ENCODE peak calls at places on chromosomes 13 and 19, in ten cellular contexts. M is NCI-H460; C is T1000; L is posterior cingulate gyrus; D is stimulated activated CD4-positive, alpha-beta T cell treated with anti-CD3 and anti-CD28 coated beads, Interleukin-1b, Interleukin-23, amount 100 ng/mL, for 48 hours; B is pulmonary artery endothelial cell; O is CD4-positive, alpha-beta memory T cell; A is PC-3; V is NCI-H1105; Y is kidney glomerular epithelial cell. J is an unnamed sample.

GRCh38 chr19:15320118-15320517 is 12.2 kb downstream of the BRD4 start:
- DNase-seq in B (no peak), V (no peak), O (no peak), Y (no peak), D (no peak), A (no peak), M (no peak), L (no peak), C (no peak), J (no peak)

GRCh38 chr13:73767747-73768315 is 366.4 kb downstream of the KLF12 start:
- DNase-seq in C (no peak), A (peak), V (no peak), Y (no peak), D (peak), L (no peak), M (no peak), B (no peak), O (peak), J (peak)

GRCh38 chr19:17988161-17988560 is 19.8 kb upstream of the ARRDC2 start:
- DNase-seq in M (no peak), D (no peak), L (no peak), O (no peak), B (no peak), A (no peak), V (no peak), Y (no peak), C (no peak), J (no peak)

GRCh38 chr13:113137656-113138292 is 15.2 kb downstream of the F10 start:
- DNase-seq in M (no peak), L (no peak), B (no peak), Y (no peak), O (no peak), C (no peak), V (no peak), A (no peak), D (no peak), J (no peak)

GRCh38 chr19:16581971-16582343 is 9.7 kb upstream of the SLC35E1 start:
- DNase-seq in V (no peak), A (no peak), M (no peak), B (no peak), C (no peak), O (no peak), D (no peak), L (no peak), Y (no peak), J (no peak)

GRCh38 chr13:109990296-109990695 is 203.9 kb upstream of the IRS2 start:
- DNase-seq in O (no peak), D (no peak), A (no peak), V (no peak), L (no peak), M (no peak), C (no peak), B (no peak), Y (no peak), J (no peak)

GRCh38 chr19:49831592-49831991 is 13.5 kb downstream of the MED25 start:
- DNase-seq in Y (no peak), B (no peak), C (no peak), V (no peak), A (no peak), O (no peak), L (no peak), M (no peak), D (no peak), J (no peak)

GRCh38 chr13:80337706-80338105 is 3.2 kb downstream of the SPRY2 start:
- DNase-seq in D (no peak), B (no peak), V (no peak), L (no peak), O (no peak), A (no peak), M (no peak), C (no peak), Y (peak), J (no peak)

GRCh38 chr13:107977175-107977574 is 238.2 kb downstream of the LIG4 start:
- DNase-seq in L (no peak), D (no peak), B (no peak), A (no peak), M (no peak), V (peak), Y (no peak), O (no peak), C (no peak), J (no peak)

GRCh38 chr13:30020726-30021312 is 170.4 kb upstream of the UBL3 start:
- DNase-seq in M (no peak), Y (no peak), L (no peak), C (no peak), D (no peak), V (no peak), B (no peak), A (peak), O (no peak), J (no peak)

GRCh38 chr13:62643007-62643483 is 1227.4 kb upstream of the PCDH20 start:
- DNase-seq in B (no peak), A (peak), M (peak), C (peak), D (peak), O (no peak), L (no peak), V (no peak), Y (no peak), J (no peak)

GRCh38 chr19:55225415-55225958 is 3.1 kb downstream of the TMEM86B start:
- DNase-seq in A (no peak), Y (no peak), B (no peak), D (no peak), V (no peak), O (no peak), M (no peak), C (no peak), L (no peak), J (no peak)

GRCh38 chr19:6239401-6239844 is 40.4 kb downstream of the MLLT1 start:
- DNase-seq in A (peak), C (no peak), O (no peak), L (no peak), V (no peak), B (no peak), Y (no peak), D (no peak), M (no peak), J (peak)

GRCh38 chr13:27665333-27665732 is 43.6 kb downstream of the POLR1D start:
- DNase-seq in L (no peak), V (no peak), D (no peak), A (peak), Y (no peak), M (no peak), B (no peak), C (no peak), O (no peak), J (no peak)

GRCh38 chr19:42075364-42075615 is 676 bp upstream of the ZNF574 start:
- DNase-seq in B (no peak), L (no peak), O (no peak), Y (peak), M (no peak), C (no peak), D (no peak), V (no peak), A (no peak), J (no peak)

GRCh38 chr13:33639640-33640080 is 178.3 kb upstream of the RFC3 start:
- DNase-seq in C (no peak), D (peak), Y (no peak), A (peak), O (no peak), V (no peak), L (no peak), M (no peak), B (no peak), J (no peak)

GRCh38 chr13:51950722-51951121 is 60.5 kb downstream of the ATP7B start:
- DNase-seq in C (no peak), O (peak), M (no peak), V (no peak), L (no peak), A (no peak), Y (no peak), B (peak), D (peak), J (no peak)

GRCh38 chr19:11142528-11143171 is 12.9 kb downstream of the SPC24 start:
- DNase-seq in O (no peak), L (peak), A (peak), Y (peak), C (peak), V (no peak), D (no peak), B (peak), M (peak), J (peak)

GRCh38 chr13:99955747-99956472 is 15.7 kb downstream of the ZIC5 start:
- DNase-seq in C (no peak), B (no peak), M (no peak), A (no peak), O (no peak), Y (no peak), L (no peak), V (no peak), D (no peak), J (no peak)

GRCh38 chr13:24203726-24204295 is 43.3 kb downstream of the SPATA13 start:
- DNase-seq in M (no peak), C (no peak), A (peak), V (no peak), L (no peak), B (peak), Y (no peak), O (no peak), D (no peak), J (no peak)

GRCh38 chr19:48975947-48976847 is 11.1 kb downstream of the FTL start:
- DNase-seq in M (no peak), V (no peak), C (no peak), O (peak), L (no peak), Y (no peak), A (no peak), D (no peak), B (no peak), J (peak)

GRCh38 chr19:19028526-19028925 is 4.8 kb downstream of the SUGP2 start:
- DNase-seq in Y (no peak), D (no peak), O (no peak), V (no peak), M (no peak), A (no peak), C (no peak), B (no peak), L (no peak), J (no peak)

GRCh38 chr19:38385804-38386257 is 2.0 kb downstream of the GGN start:
- DNase-seq in L (no peak), B (no peak), V (peak), M (no peak), D (no peak), A (no peak), O (no peak), C (no peak), Y (no peak), J (no peak)

GRCh38 chr19:19820774-19821315 is 705 bp downstream of the ZNF506 start:
- DNase-seq in V (no peak), O (no peak), B (no peak), Y (no peak), M (no peak), C (no peak), A (no peak), D (no peak), L (no peak), J (no peak)

GRCh38 chr19:10416380-10417257 is 3.7 kb upstream of the PDE4A start:
- DNase-seq in O (peak), D (peak), C (peak), M (peak), B (peak), A (peak), Y (peak), V (peak), L (peak), J (peak)

GRCh38 chr13:101211261-101211660 is 205.0 kb downstream of the NALCN start:
- DNase-seq in Y (peak), V (no peak), A (peak), O (no peak), L (no peak), B (peak), C (no peak), D (no peak), M (peak), J (peak)

J was measured in dermis microvascular lymphatic vessel endothelial cell.